ENCODE peak calls at places on chromosomes 7 and 10, in seven cellular contexts. L, D, W, G, N, O and F are unnamed samples.
A peak's percentile ranks its signal among the peaks of the same experiment; 100 is the strongest.

GRCh38 chr7:8638076-8638475 is 204.7 kb downstream of the NXPH1 start:
- DNase-seq in L (no peak), D (no peak), W (no peak), G (no peak), N (no peak), O (no peak), F (no peak)

GRCh38 chr10:387949-388660 is 252.8 kb downstream of the ZMYND11 start:
- DNase-seq in L (no peak), D (no peak), W (no peak), G (no peak), N (no peak), O (no peak), F (no peak)

GRCh38 chr10:32713560-32713959 is 244.5 kb downstream of the ITGB1 start:
- DNase-seq in L (peak; percentile 13), D (no peak), W (no peak), G (peak; percentile 6), N (no peak), O (no peak), F (no peak)

GRCh38 chr10:13587367-13587766 is 602 bp downstream of the PRPF18 start:
- DNase-seq in L (peak; percentile 7), D (no peak), W (no peak), G (peak; percentile 36), N (no peak), O (no peak), F (no peak)

GRCh38 chr10:10520391-10521385 is 497.0 kb upstream of the CELF2 start:
- DNase-seq in L (no peak), D (no peak), W (no peak), G (peak; percentile 36), N (no peak), O (no peak), F (no peak)

GRCh38 chr7:113085781-113086390 is 741 bp downstream of the GPR85 start:
- DNase-seq in L (peak; percentile 45), D (no peak), W (no peak), G (peak; percentile 50), N (peak; percentile 40), O (no peak), F (peak; percentile 1)

GRCh38 chr7:40315277-40315676 is 180.5 kb downstream of the SUGCT start:
- DNase-seq in L (no peak), D (no peak), W (no peak), G (peak; percentile 32), N (no peak), O (no peak), F (no peak)

GRCh38 chr10:133174689-133175263 is 14.8 kb downstream of the KNDC1 start:
- DNase-seq in L (no peak), D (no peak), W (no peak), G (no peak), N (no peak), O (no peak), F (no peak)

GRCh38 chr10:14574885-14575284 is 199.8 kb downstream of the FAM107B start:
- DNase-seq in L (no peak), D (no peak), W (no peak), G (no peak), N (no peak), O (no peak), F (no peak)

GRCh38 chr7:5699467-5699866 is 82.0 kb downstream of the RNF216 start:
- DNase-seq in L (peak; percentile 57), D (no peak), W (no peak), G (no peak), N (no peak), O (no peak), F (no peak)

GRCh38 chr7:1160665-1161010 is 642 bp upstream of the ZFAND2A start:
- DNase-seq in L (no peak), D (no peak), W (no peak), G (peak; percentile 42), N (peak; percentile 13), O (no peak), F (no peak)

GRCh38 chr7:90425376-90425775 is 22.1 kb downstream of the CLDN12 start:
- DNase-seq in L (peak; percentile 22), D (no peak), W (peak; percentile 85), G (peak; percentile 38), N (no peak), O (no peak), F (no peak)

GRCh38 chr10:27959093-27959715 is 39.7 kb downstream of the ODAD2 start:
- DNase-seq in L (no peak), D (no peak), W (no peak), G (no peak), N (no peak), O (no peak), F (no peak)

GRCh38 chr10:125000366-125001312 is 58.7 kb downstream of the ZRANB1 start:
- DNase-seq in L (peak; percentile 30), D (no peak), W (peak; percentile 31), G (peak; percentile 59), N (no peak), O (no peak), F (no peak)

GRCh38 chr10:16907720-16908119 is 90.5 kb upstream of the RSU1 start:
- DNase-seq in L (peak; percentile 7), D (no peak), W (no peak), G (peak; percentile 29), N (no peak), O (no peak), F (no peak)

GRCh38 chr10:58512470-58513188 is at the start of gene BICC1:
- DNase-seq in L (peak; percentile 63), D (no peak), W (peak; percentile 23), G (peak; percentile 81), N (peak; percentile 64), O (peak; percentile 47), F (peak; percentile 26)

GRCh38 chr7:12107841-12108249 is 103.2 kb upstream of the TMEM106B start:
- DNase-seq in L (no peak), D (peak; percentile 72), W (no peak), G (peak; percentile 24), N (peak; percentile 6), O (no peak), F (no peak)

GRCh38 chr7:81752318-81752714 is 17.5 kb downstream of the HGF start:
- DNase-seq in L (no peak), D (no peak), W (no peak), G (no peak), N (no peak), O (no peak), F (no peak)

GRCh38 chr7:111312966-111313365 is 222.0 kb downstream of the LRRN3 start:
- DNase-seq in L (peak; percentile 38), D (no peak), W (peak; percentile 26), G (peak; percentile 39), N (peak; percentile 14), O (no peak), F (peak; percentile 2)

GRCh38 chr7:73515184-73515583 is 6.9 kb downstream of the BAZ1B start:
- DNase-seq in L (no peak), D (no peak), W (no peak), G (no peak), N (no peak), O (no peak), F (no peak)

GRCh38 chr7:35908305-35909223 is 107.7 kb downstream of the SEPTIN7 start:
- DNase-seq in L (no peak), D (no peak), W (no peak), G (no peak), N (no peak), O (no peak), F (no peak)

GRCh38 chr7:119515962-119516361 is 757.0 kb upstream of the KCND2 start:
- DNase-seq in L (no peak), D (no peak), W (no peak), G (no peak), N (no peak), O (no peak), F (no peak)

GRCh38 chr10:50799595-50799994 is 59.9 kb downstream of the ASAH2B start:
- DNase-seq in L (no peak), D (no peak), W (no peak), G (no peak), N (no peak), O (no peak), F (no peak)

GRCh38 chr10:100810835-100811116 is 65.4 kb downstream of the PAX2 start:
- DNase-seq in L (no peak), D (no peak), W (no peak), G (no peak), N (no peak), O (no peak), F (no peak)

GRCh38 chr10:100814751-100815474 is 69.5 kb downstream of the PAX2 start:
- DNase-seq in L (no peak), D (no peak), W (no peak), G (no peak), N (no peak), O (no peak), F (no peak)

GRCh38 chr10:100811752-100812750 is 66.7 kb downstream of the PAX2 start:
- DNase-seq in L (no peak), D (no peak), W (no peak), G (no peak), N (no peak), O (no peak), F (no peak)

GRCh38 chr10:100811261-100811660 is 65.9 kb downstream of the PAX2 start:
- DNase-seq in L (no peak), D (no peak), W (no peak), G (no peak), N (no peak), O (no peak), F (no peak)

DNA sequence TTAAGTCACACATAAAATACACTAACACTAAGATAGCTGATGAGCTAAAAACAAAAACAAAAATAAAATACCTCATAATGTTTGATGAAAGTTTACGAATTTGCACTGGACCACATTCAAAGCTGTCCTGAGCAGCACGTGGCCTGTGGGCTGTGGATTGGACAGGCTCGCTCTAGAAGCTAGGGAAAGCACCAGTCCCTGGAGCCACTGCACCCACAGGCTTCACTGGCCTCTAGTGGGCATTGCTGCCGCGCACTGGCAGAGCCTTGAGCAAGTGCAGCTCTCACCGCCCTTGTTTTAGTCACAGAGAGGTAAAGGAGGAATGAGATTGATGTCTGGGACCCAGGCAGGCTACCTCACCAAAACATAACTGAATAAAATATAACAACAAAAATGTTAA is 67.6 kb downstream of the PAX2 start:
- DNase-seq in L (no peak), D (no peak), W (no peak), G (no peak), N (no peak), O (no peak), F (no peak)
- TF ChIP-seq CTCF in L (peak; percentile 7), D (no peak), W (no peak), G (no peak), N (peak; percentile 2), O (peak; percentile 13), F (peak; percentile 21)

GRCh38 chr7:132321387-132321786 is 254.9 kb downstream of the PLXNA4 start:
- DNase-seq in L (peak; percentile 20), D (no peak), W (no peak), G (peak; percentile 10), N (no peak), O (no peak), F (peak; percentile 3)
- TF ChIP-seq CTCF in L (peak; percentile 36), D (peak; percentile 6), W (no peak), G (peak; percentile 21), N (no peak), O (no peak), F (peak; percentile 48)

DNA sequence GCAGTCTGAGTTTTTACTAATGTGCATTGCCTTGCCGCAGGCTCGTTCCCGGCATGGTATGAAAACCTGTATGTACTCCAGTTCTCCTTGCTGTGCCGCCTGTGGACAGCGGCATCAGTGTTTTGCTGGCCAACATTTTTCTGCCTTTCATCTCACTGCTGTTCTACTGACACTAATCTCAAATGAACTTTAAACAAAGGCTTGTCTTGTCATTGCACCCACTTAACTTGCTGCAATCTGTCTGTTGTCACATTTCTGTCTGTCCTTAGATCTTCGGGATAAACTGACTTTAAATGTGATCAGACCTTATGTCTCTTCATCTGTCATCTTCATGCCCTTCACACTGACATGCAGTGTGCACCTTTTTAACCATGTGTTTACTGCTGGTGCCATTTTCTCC is 71.7 kb upstream of the ZNRF2 start:
- DNase-seq in L (no peak), D (no peak), W (no peak), G (peak; percentile 16), N (no peak), O (no peak), F (no peak)
- TF ChIP-seq CTCF in L (no peak), D (no peak), W (no peak), G (no peak), N (no peak), O (no peak), F (no peak)

GRCh38 chr10:55813451-55814170 is 547.4 kb downstream of the ZWINT start:
- DNase-seq in L (no peak), D (no peak), W (no peak), G (no peak), N (no peak), O (no peak), F (no peak)
- TF ChIP-seq CTCF in L (no peak), D (no peak), W (no peak), G (no peak), N (no peak), O (no peak), F (no peak)